ENCODE peak calls at places on chromosomes 1 and 21, in six cellular contexts. B, U, M, C, K and A are unnamed samples. For H3K4me1, the result is how much of the 10 kb centered on the place peaks cover.

GRCh38 chr1:2875677-2876531 is 74.4 kb upstream of the TTC34 start:
- DNase-seq in B (no peak), U (no peak), M (no peak), C (peak), K (no peak), A (no peak)

GRCh38 chr1:63787875-63788274 is 14.1 kb downstream of the ROR1 start:
- DNase-seq in B (no peak), U (no peak), M (peak), C (no peak), K (peak), A (no peak)

GRCh38 chr21:44300262-44300959 is 558 bp downstream of the PFKL start:
- DNase-seq in B (peak), U (peak), M (peak), C (peak), K (peak), A (peak)

GRCh38 chr1:181112071-181112929 is 23.8 kb downstream of the IER5 start:
- DNase-seq in B (no peak), U (peak), M (no peak), C (peak), K (no peak), A (peak)

GRCh38 chr1:33032126-33032869 is 4.4 kb downstream of the AK2 start:
- DNase-seq in B (no peak), U (no peak), M (no peak), C (no peak), K (no peak), A (no peak)

GRCh38 chr1:152251391-152251790 is 27.4 kb upstream of the HRNR start:
- DNase-seq in B (no peak), U (no peak), M (no peak), C (no peak), K (no peak), A (no peak)

GRCh38 chr1:48341221-48341620 is 118.7 kb downstream of the SLC5A9 start:
- DNase-seq in B (no peak), U (no peak), M (no peak), C (no peak), K (no peak), A (no peak)

GRCh38 chr1:170126691-170127090 is 19.1 kb upstream of the NTMT2 start:
- DNase-seq in B (no peak), U (peak), M (no peak), C (no peak), K (no peak), A (no peak)

GRCh38 chr1:63773815-63774616 is at the start of gene ROR1:
- DNase-seq in B (peak), U (peak), M (peak), C (peak), K (peak), A (peak)

GRCh38 chr1:231950732-231951131 is 324.1 kb downstream of the DISC1 start:
- DNase-seq in B (no peak), U (no peak), M (no peak), C (no peak), K (no peak), A (no peak)

GRCh38 chr1:162230096-162230495 is 146.6 kb downstream of the SPATA46 start:
- DNase-seq in B (peak), U (peak), M (no peak), C (peak), K (peak), A (no peak)

GRCh38 chr1:204254031-204254661 is 40.4 kb upstream of the GOLT1A start:
- DNase-seq in B (no peak), U (no peak), M (no peak), C (no peak), K (peak), A (peak)

GRCh38 chr1:162147760-162148159 is 78.3 kb downstream of the NOS1AP start:
- DNase-seq in B (no peak), U (peak), M (no peak), C (no peak), K (no peak), A (no peak)

GRCh38 chr1:6580588-6581270 is 935 bp downstream of the ZBTB48 start:
- DNase-seq in B (peak), U (peak), M (peak), C (peak), K (peak), A (no peak)

GRCh38 chr1:205528446-205528886 is 24.0 kb downstream of the CDK18 start:
- DNase-seq in B (no peak), U (no peak), M (peak), C (no peak), K (peak), A (no peak)

GRCh38 chr1:210754931-210755670 is 378.8 kb downstream of the KCNH1 start:
- DNase-seq in B (no peak), U (no peak), M (peak), C (no peak), K (peak), A (no peak)

GRCh38 chr1:68087184-68087583 is 36.8 kb upstream of the DIRAS3 start:
- DNase-seq in B (no peak), U (no peak), M (no peak), C (no peak), K (no peak), A (no peak)

GRCh38 chr1:29136463-29136915 is 12.8 kb upstream of the TMEM200B start:
- DNase-seq in B (no peak), U (no peak), M (peak), C (peak), K (peak), A (no peak)

GRCh38 chr1:172647110-172647564 is 11.8 kb upstream of the FASLG start:
- DNase-seq in B (no peak), U (no peak), M (no peak), C (no peak), K (no peak), A (no peak)

GRCh38 chr1:204520834-204521709 is 4.9 kb downstream of the MDM4 start:
- DNase-seq in B (peak), U (peak), M (no peak), C (no peak), K (no peak), A (no peak)

GRCh38 chr1:115220340-115221030 is 117.6 kb downstream of the NGF start:
- DNase-seq in B (no peak), U (no peak), M (no peak), C (no peak), K (no peak), A (no peak)

GRCh38 chr1:200028586-200029034 is 1.1 kb downstream of the NR5A2 start:
- DNase-seq in B (peak), U (peak), M (no peak), C (no peak), K (no peak), A (no peak)

GRCh38 chr1:241647658-241648057 is 4.4 kb upstream of the WDR64 start:
- DNase-seq in B (no peak), U (no peak), M (no peak), C (no peak), K (no peak), A (no peak)

GRCh38 chr1:109548321-109549267 is at the start of gene GNAI3:
- DNase-seq in B (peak), U (peak), M (peak), C (peak), K (peak), A (peak)

GRCh38 chr1:219220945-219221344 is 47.3 kb downstream of the LYPLAL1 start:
- DNase-seq in B (no peak), U (no peak), M (no peak), C (no peak), K (no peak), A (no peak)

GRCh38 chr21:37936010-37936785 is 19.9 kb upstream of the KCNJ6 start:
- DNase-seq in B (no peak), U (no peak), M (no peak), C (no peak), K (no peak), A (no peak)

GRCh38 chr1:47434051-47434842 is 3.6 kb upstream of the FOXD2 start:
- DNase-seq in B (no peak), U (peak), M (no peak), C (peak), K (peak), A (peak)

GRCh38 chr1:224565186-224565585 is 50.9 kb upstream of the CNIH3 start:
- DNase-seq in B (no peak), U (no peak), M (no peak), C (no peak), K (peak), A (peak)

GRCh38 chr1:6488602-6489382 is 2.7 kb downstream of the PLEKHG5 start:
- DNase-seq in B (no peak), U (no peak), M (no peak), C (no peak), K (no peak), A (no peak)

GRCh38 chr21:41923641-41924342 is 30.0 kb downstream of the C2CD2 start:
- DNase-seq in B (no peak), U (no peak), M (no peak), C (no peak), K (no peak), A (peak)

GRCh38 chr1:21607549-21608529 is 61.3 kb downstream of the RAP1GAP start:
- DNase-seq in B (peak), U (peak), M (peak), C (peak), K (peak), A (peak)

GRCh38 chr1:32817815-32818786 is 648 bp downstream of the S100PBP start:
- DNase-seq in B (peak), U (peak), M (peak), C (peak), K (peak), A (peak)

GRCh38 chr1:207971511-207972224 is 60.7 kb upstream of the CD34 start:
- DNase-seq in B (no peak), U (no peak), M (no peak), C (no peak), K (peak), A (no peak)

GRCh38 chr1:162159515-162159914 is 90.0 kb downstream of the NOS1AP start:
- DNase-seq in B (no peak), U (no peak), M (no peak), C (peak), K (peak), A (no peak)

GRCh38 chr21:28069446-28069845 is 923.2 kb downstream of the LTN1 start:
- DNase-seq in B (no peak), U (no peak), M (no peak), C (no peak), K (no peak), A (no peak)

GRCh38 chr1:181630838-181631237 is 147.5 kb downstream of the CACNA1E start:
- DNase-seq in B (no peak), U (no peak), M (no peak), C (peak), K (no peak), A (peak)

GRCh38 chr1:152964536-152964935 is 5.9 kb upstream of the SPRR4 start:
- DNase-seq in B (no peak), U (no peak), M (no peak), C (no peak), K (no peak), A (no peak)

GRCh38 chr1:70156529-70157120 is 48.8 kb downstream of the LRRC40 start:
- DNase-seq in B (no peak), U (no peak), M (no peak), C (no peak), K (no peak), A (no peak)

GRCh38 chr1:36258960-36259344 is 34.7 kb downstream of the THRAP3 start:
- DNase-seq in B (no peak), U (no peak), M (no peak), C (no peak), K (no peak), A (no peak)
- H3K4me1 ChIP-seq in B (under half), U (under half), M (under half), C (under half), K (under half), A (half or more)

GRCh38 chr1:198631292-198631691 is 7.5 kb upstream of the PTPRC start:
- DNase-seq in B (no peak), U (no peak), M (no peak), C (no peak), K (no peak), A (no peak)
- H3K4me1 ChIP-seq in B (half or more), U (under half), M (under half), C (under half), K (under half), A (under half)

DNA sequence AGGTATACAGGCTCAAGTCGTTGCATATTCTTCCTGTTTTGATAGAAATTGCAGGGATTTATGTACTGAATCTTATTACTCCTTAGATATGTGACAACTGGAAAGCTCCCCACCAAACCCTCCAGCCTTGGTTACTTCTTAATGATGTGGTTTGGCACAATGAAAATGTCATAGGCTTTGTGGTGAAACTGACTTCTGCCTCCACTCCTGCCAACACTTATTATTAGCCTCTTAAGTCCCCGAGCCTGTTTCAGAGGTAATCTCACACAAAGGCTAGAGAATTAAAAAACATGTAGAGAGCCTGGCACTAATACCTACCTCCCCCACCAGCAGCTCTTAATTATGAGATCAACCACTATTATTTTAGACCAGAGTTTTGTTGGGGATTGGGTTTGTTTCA is 4.2 kb downstream of the COX20 start:
- DNase-seq in B (no peak), U (no peak), M (no peak), C (no peak), K (no peak), A (no peak)
- H3K4me1 ChIP-seq in B (under half), U (under half), M (under half), C (half or more), K (under half), A (under half)

GRCh38 chr1:156135930-156136871 is 17.2 kb upstream of the SEMA4A start:
- DNase-seq in B (no peak), U (no peak), M (no peak), C (no peak), K (no peak), A (no peak)
- H3K4me1 ChIP-seq in B (under half), U (under half), M (under half), C (under half), K (under half), A (under half)

DNA sequence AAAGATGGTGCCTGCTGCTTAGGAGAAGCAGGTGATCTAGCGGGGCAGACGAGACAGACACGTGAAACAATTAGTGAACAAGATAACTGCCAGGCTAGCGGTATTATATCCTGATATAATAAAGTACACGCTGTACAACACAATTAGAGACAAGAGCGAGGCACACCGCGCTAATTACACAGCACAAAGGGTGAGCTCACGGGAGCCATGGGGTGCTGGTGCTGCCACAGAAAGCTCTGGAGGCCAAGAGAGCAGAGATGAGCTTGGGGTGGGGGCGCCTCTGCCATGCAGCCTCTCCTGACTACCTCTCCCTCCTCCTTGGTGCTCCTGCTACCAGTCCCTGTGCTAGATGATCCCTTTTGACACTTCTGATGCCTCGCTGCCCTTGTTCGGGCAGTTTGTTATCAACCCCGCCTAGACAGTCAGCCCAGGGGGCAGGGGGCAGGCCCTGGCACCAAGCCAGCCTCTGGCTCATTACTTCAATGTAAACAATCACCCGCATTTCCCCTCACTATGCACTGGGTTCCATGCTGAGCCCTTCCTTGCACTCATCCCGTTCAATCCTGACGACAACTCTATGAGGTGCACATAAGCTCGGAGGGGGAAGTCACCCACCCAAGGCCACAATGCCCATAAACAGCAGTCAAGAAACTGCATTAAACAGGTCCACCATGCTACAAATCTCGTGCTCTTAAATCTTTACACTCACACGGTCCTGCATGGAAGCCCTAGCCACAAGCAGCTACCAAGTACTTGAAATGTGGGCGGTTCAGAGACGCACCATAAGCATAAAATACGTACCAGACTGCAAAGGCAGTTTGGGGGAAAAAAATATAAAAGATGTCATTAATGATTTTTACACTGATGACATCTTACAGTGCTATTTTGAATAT is 103.0 kb downstream of the SSBP3 start:
- DNase-seq in B (no peak), U (no peak), M (no peak), C (no peak), K (no peak), A (no peak)
- H3K4me1 ChIP-seq in B (under half), U (half or more), M (under half), C (under half), K (under half), A (half or more)